ENCODE peak calls at places on chromosomes 11 and 22, in eight cellular contexts. V is kidney, F is uterus, W is sigmoid colon, T is heart left ventricle, G is HL-60, M is K562, B is left ventricle myocardium inferior. P is an unnamed sample.

GRCh38 chr22:30730351-30730750 is 35.7 kb downstream of the OSBP2 start:
- DNase-seq in M (no peak), G (no peak), B (no peak), V (no peak), T (no peak), F (no peak), W (no peak), P (no peak)

GRCh38 chr22:30183861-30184278 is 62.7 kb downstream of the LIF start:
- DNase-seq in W (no peak), M (peak; percentile 43), B (no peak), V (no peak), G (peak; percentile 30), T (no peak), F (no peak), P (no peak)

GRCh38 chr11:8613036-8613435 is 19.0 kb upstream of the STK33 start:
- DNase-seq in M (no peak), T (no peak), V (no peak), B (no peak), W (no peak), G (no peak), F (no peak), P (no peak)

GRCh38 chr11:70854891-70855556 is 397.4 kb downstream of the SHANK2 start:
- DNase-seq in M (no peak), G (no peak), B (no peak), W (no peak), F (no peak), T (no peak), V (no peak), P (no peak)

GRCh38 chr11:16114451-16114850 is 241.9 kb downstream of the SOX6 start:
- DNase-seq in V (no peak), F (no peak), M (no peak), W (no peak), T (no peak), B (no peak), G (no peak), P (no peak)

GRCh38 chr11:120210651-120211521 is at the start of gene OAF:
- DNase-seq in T (peak; percentile 81), G (peak; percentile 72), F (peak; percentile 75), M (peak; percentile 85), B (peak; percentile 84), V (peak; percentile 93), W (peak; percentile 85), P (peak; percentile 87)

GRCh38 chr11:3111919-3112690 is 53.0 kb downstream of the OSBPL5 start:
- DNase-seq in F (no peak), V (no peak), B (no peak), T (no peak), W (peak; percentile 8), M (no peak), G (no peak), P (no peak)

GRCh38 chr11:128207861-128208321 is 379.5 kb downstream of the ETS1 start:
- DNase-seq in F (no peak), M (no peak), T (no peak), G (no peak), B (no peak), W (no peak), V (no peak), P (no peak)

GRCh38 chr22:42758929-42759629 is 38.4 kb upstream of the A4GALT start:
- DNase-seq in M (no peak), W (no peak), T (no peak), V (no peak), G (no peak), F (no peak), B (no peak), P (no peak)

GRCh38 chr11:125167954-125168821 is 3.6 kb downstream of the PKNOX2 start:
- DNase-seq in F (no peak), B (no peak), T (no peak), V (no peak), W (no peak), M (no peak), G (no peak), P (no peak)

GRCh38 chr22:41264408-41264941 is 21.5 kb downstream of the RANGAP1 start:
- DNase-seq in G (no peak), T (no peak), W (no peak), V (no peak), B (no peak), M (no peak), F (no peak), P (no peak)

GRCh38 chr11:46247664-46248063 is 29.8 kb upstream of the CREB3L1 start:
- DNase-seq in W (no peak), T (no peak), V (no peak), G (no peak), M (peak; percentile 71), B (no peak), F (no peak), P (no peak)

GRCh38 chr11:46247090-46247489 is 30.4 kb upstream of the CREB3L1 start:
- DNase-seq in F (no peak), T (no peak), B (no peak), M (no peak), G (no peak), V (no peak), W (no peak), P (no peak)

GRCh38 chr11:46249103-46249942 is 28.1 kb upstream of the CREB3L1 start:
- DNase-seq in F (no peak), W (no peak), G (no peak), T (no peak), M (peak; percentile 79), V (no peak), B (no peak), P (no peak)

GRCh38 chr11:46250071-46251052 is 27.1 kb upstream of the CREB3L1 start:
- DNase-seq in B (no peak), T (no peak), W (no peak), F (no peak), M (peak; percentile 59), G (no peak), V (no peak), P (no peak)

GRCh38 chr11:46248270-46249102 is 29.0 kb upstream of the CREB3L1 start:
- DNase-seq in M (peak; percentile 74), B (no peak), F (no peak), W (no peak), V (no peak), T (no peak), G (no peak), P (no peak)
- H3K27ac ChIP-seq in M (peak overlapping the region; percentile 87), B (no peak overlapping the region), F (no peak overlapping the region), W (no peak overlapping the region), V (no peak overlapping the region), T (no peak overlapping the region), G (no peak overlapping the region), P (no peak overlapping the region)

DNA sequence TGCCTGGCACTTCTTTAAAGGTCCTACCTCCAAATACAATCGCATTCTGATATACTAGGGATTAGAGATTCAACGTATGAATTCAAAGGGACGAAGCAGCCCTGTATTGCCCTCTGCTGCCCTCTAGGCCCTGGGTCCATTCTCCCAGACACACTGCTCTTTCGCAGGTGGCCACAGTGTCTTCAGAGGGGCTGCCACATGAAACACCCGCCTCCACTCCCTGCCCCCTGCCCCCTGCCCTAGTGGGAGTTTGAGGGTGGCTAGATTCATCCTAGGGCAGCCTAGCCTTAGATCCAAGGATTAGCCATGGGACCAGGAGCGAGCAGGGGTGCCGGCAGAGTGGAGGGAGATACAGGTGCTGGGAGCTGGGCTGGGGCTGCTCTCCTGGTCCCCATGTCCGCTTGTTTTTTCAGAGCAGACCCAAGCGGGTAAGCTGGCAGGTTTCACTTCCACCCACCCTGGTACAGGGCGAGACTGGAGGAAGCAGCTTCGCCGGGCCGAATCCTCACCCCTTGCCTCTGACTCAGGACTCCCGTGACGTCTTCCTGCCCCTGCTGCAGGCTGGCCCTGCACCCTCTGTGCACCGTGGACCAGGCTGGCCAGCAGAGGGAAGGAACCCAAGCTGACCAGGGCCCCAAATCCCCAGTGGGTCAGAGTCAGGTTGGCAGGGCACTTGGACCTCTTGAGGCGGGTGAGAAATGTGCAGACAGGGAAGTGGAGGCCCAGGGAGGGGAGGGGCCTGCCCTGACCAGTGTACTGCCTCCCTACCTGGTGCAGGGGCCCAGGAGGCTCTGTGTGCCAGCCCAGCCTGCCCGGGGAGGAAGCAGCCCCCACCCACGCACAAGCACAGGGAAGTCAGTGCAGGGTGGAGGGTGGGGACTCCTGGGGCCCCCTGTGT is 28.4 kb upstream of the HMOX1 start:
- DNase-seq in V (peak; percentile 92), B (peak; percentile 74), W (peak; percentile 88), F (peak; percentile 59), G (peak; percentile 46), M (peak; percentile 19), T (peak; percentile 73), P (peak; percentile 94)
- H3K27ac ChIP-seq in V (no peak overlapping the region), B (peak overlapping the region; percentile 57), W (peak overlapping the region; percentile 82), F (peak overlapping the region; percentile 87), G (peak overlapping the region; percentile 26), M (no peak overlapping the region), T (peak overlapping the region; percentile 73), P (peak overlapping the region; percentile 80)

DNA sequence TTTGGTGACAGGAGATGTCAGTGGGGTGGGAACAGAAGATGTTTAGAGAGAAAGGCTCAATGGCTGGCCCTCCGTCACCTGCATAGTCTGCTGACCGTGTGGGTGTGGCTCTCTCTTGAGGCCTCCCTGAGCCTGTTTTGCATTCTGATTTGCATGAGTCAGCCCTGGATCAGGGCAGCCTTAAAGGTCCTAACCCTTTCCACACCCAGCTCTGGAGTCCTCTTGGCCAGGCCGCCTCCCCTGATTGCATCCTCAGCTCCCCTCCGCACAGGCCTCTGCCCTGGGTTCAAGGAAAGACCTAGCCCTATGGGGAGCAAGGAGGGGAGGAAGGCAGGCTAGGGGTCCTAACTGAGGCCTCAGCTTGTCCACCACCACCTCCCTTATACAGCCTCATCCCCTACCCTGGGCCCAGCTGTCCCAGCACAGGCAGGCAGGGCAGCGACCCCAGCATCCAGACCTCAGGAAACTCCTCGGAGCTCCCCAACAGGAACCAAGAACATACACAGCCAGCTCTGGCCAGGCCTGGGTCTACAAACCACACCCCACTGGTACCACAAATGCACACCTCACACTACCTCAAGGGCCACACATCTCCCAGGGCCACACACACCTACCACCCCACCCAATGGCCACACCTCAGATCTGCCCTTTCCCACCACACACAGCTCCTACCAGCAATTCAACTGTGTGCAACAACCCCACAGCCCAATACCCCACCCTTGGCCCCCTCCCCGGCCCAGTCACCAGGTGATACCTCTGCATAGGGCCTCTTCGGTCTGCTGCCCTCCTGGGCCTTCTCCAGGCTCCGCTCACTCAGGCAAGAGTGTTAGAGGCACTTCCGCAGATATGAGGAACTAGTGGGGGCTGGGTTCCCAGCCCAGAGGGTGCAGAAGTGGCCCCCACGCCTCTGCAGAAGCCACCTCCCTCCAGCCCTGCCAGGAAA is 13.7 kb downstream of the ARAP1 start:
- DNase-seq in V (peak; percentile 71), F (no peak), W (peak; percentile 75), M (peak; percentile 70), G (peak; percentile 88), B (no peak), T (no peak), P (peak; percentile 95)
- H3K27ac ChIP-seq in V (peak overlapping the region; percentile 23), F (no peak overlapping the region), W (peak overlapping the region; percentile 69), M (peak overlapping the region; percentile 47), G (peak overlapping the region; percentile 82), B (peak overlapping the region; percentile 51), T (peak overlapping the region; percentile 40), P (peak overlapping the region; percentile 95)

DNA sequence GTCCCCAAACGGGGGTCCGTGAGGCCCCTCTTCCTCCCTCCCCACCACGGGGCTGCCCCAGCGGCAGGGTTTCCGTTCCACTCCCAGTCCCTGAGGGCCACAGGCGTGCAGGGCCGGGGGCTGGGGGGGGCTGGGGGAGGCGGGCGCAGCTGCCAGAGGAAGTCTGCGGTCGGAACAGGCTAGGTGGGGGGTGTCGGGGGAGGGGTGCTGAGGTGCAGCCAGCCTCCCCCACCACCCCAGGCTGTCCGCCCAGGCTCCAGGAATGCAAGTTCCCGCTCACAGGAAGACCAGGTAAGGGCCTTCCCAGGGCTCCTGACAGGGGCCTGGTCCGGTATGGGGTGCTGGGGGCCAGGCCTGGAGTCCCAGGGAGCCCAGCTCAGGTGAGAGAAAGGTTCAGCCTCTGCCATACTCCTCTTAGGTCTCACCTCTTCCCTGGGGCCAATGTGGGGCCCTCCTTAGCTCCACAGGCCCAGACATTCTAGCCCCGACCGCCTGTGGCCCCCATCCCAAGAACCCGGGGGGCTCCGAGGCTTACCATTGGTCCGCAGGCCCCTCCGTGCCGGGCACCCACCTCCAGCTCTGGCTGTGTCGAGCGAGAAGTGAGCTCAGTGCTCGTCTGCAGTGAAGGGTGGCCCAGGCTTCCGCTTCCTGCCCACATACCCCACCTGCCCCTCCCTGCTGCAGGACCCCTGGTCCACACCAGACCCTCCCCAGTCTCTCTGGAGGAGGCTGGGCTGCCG is at the start of gene PTPRCAP:
- DNase-seq in G (peak; percentile 89), W (no peak), V (peak; percentile 85), T (no peak), M (peak; percentile 70), B (no peak), F (no peak), P (peak; percentile 96)
- H3K27ac ChIP-seq in G (peak within 1 kb of the TSS; percentile 98), W (peak within 1 kb of the TSS; percentile 32), V (no peak within 1 kb of the TSS), T (peak within 1 kb of the TSS; percentile 48), M (peak within 1 kb of the TSS; percentile 86), B (peak within 1 kb of the TSS; percentile 38), F (peak within 1 kb of the TSS; percentile 32), P (peak within 1 kb of the TSS; percentile 97)